ENCODE peak calls at places on chromosome 21, in eight cellular contexts. D, Z, P, C, L, G, E and I are unnamed samples.

GRCh38 chr21:46091631-46092025 is 6.3 kb upstream of the COL6A2 start:
- DNase-seq in P (no peak), D (no peak), Z (peak; percentile 74), G (no peak), C (no peak), E (no peak), L (no peak), I (no peak)

GRCh38 chr21:46065993-46066842 is 31.7 kb upstream of the COL6A2 start:
- DNase-seq in E (no peak), C (no peak), P (no peak), L (no peak), G (no peak), Z (peak; percentile 31), D (no peak), I (no peak)

GRCh38 chr21:14736162-14736561 is 190.0 kb upstream of the SAMSN1 start:
- DNase-seq in E (no peak), G (no peak), D (no peak), Z (no peak), C (no peak), L (no peak), P (no peak), I (no peak)

GRCh38 chr21:45822002-45822397 is 159.6 kb upstream of the COL6A1 start:
- DNase-seq in L (no peak), Z (no peak), C (no peak), G (no peak), E (no peak), D (no peak), P (no peak), I (no peak)

GRCh38 chr21:24420694-24421093 is 1186.6 kb downstream of the MRPL39 start:
- DNase-seq in C (no peak), P (no peak), Z (no peak), G (no peak), D (no peak), L (no peak), E (no peak), I (no peak)

GRCh38 chr21:42560517-42561179 is 47.0 kb downstream of the SLC37A1 start:
- DNase-seq in C (no peak), E (no peak), G (no peak), Z (no peak), L (no peak), P (no peak), D (no peak), I (no peak)

GRCh38 chr21:16588433-16588860 is 858.7 kb downstream of the USP25 start:
- DNase-seq in C (peak; percentile 56), Z (peak; percentile 84), L (peak; percentile 45), E (peak; percentile 31), G (no peak), P (peak; percentile 58), D (peak; percentile 71), I (peak; percentile 57)

GRCh38 chr21:15134711-15135110 is 69.9 kb upstream of the NRIP1 start:
- DNase-seq in E (peak; percentile 33), L (no peak), D (no peak), Z (no peak), G (no peak), C (no peak), P (no peak), I (no peak)

GRCh38 chr21:31418355-31419001 is 74.4 kb upstream of the TIAM1 start:
- DNase-seq in G (no peak), C (no peak), E (no peak), P (no peak), L (no peak), D (no peak), Z (no peak), I (no peak)

GRCh38 chr21:21664871-21665270 is 666.7 kb downstream of the NCAM2 start:
- DNase-seq in Z (peak; percentile 59), D (no peak), L (no peak), C (no peak), P (no peak), E (no peak), G (no peak), I (no peak)

GRCh38 chr21:46253610-46254124 is 25.1 kb upstream of the LSS start:
- DNase-seq in G (no peak), L (no peak), Z (peak; percentile 24), C (no peak), P (no peak), E (no peak), D (no peak), I (no peak)

GRCh38 chr21:45629046-45629981 is 14.2 kb upstream of the PCBP3 start:
- DNase-seq in P (no peak), L (no peak), Z (no peak), D (no peak), C (no peak), E (no peak), G (no peak), I (no peak)

GRCh38 chr21:15094706-15095105 is 29.9 kb upstream of the NRIP1 start:
- DNase-seq in Z (no peak), L (no peak), C (no peak), D (no peak), P (no peak), E (no peak), G (no peak), I (no peak)

GRCh38 chr21:46555225-46555617 is 49.7 kb downstream of the S100B start:
- DNase-seq in E (peak; percentile 13), C (no peak), L (no peak), Z (no peak), G (no peak), P (no peak), D (no peak), I (no peak)

GRCh38 chr21:37751268-37751975 is 164.8 kb downstream of the KCNJ6 start:
- DNase-seq in L (no peak), D (no peak), P (no peak), E (no peak), Z (peak; percentile 33), C (no peak), G (no peak), I (no peak)

GRCh38 chr21:45111703-45112102 is 37.3 kb downstream of the ADARB1 start:
- DNase-seq in C (no peak), L (no peak), Z (no peak), P (no peak), D (no peak), G (no peak), E (no peak), I (no peak)

GRCh38 chr21:46063227-46063626 is 34.7 kb upstream of the COL6A2 start:
- DNase-seq in D (peak; percentile 23), L (no peak), Z (no peak), G (no peak), P (no peak), E (no peak), C (no peak), I (no peak)

GRCh38 chr21:17727361-17727760 is 91.8 kb downstream of the C21orf91 start:
- DNase-seq in L (no peak), C (no peak), D (no peak), G (no peak), Z (no peak), P (no peak), E (no peak), I (no peak)

GRCh38 chr21:16279658-16280581 is 550.1 kb downstream of the USP25 start:
- DNase-seq in Z (peak; percentile 10), L (no peak), C (no peak), D (peak; percentile 25), P (peak; percentile 18), E (no peak), G (no peak), I (no peak)

DNA sequence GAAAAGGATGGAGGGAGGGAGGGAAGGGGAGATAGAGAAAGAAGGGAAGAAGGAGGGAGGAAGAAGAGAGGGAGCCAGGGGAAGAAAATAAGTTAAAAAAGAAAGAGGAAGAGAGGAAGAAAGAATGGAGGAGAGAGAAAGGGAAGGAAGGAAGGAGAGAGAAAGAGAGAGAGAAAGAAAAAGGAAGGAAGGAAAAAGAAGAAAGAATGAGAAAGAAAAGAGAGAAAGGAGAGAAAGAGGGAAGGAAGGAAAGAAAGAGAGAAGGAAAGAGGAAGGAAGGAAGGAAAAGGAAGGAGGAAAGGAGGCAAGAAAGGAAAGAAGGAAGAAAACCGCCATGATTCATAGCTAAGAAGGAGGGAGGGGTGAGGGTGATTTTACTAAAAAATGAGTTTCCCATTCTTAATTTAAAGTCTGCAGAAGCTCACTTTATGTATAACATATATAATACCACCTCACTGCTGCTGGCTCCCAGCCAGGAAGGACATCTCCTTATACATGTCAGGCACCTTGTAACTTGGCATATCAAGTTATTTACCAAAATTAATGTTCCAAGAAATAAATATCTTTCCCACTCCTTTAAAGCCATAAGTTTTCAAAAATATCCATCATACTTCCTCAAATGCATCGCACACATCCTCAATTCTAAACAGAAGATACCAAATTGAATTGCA is 46.0 kb upstream of the OLIG2 start:
- DNase-seq in E (no peak), P (no peak), L (no peak), C (no peak), G (no peak), D (no peak), Z (no peak), I (no peak)
- TF ChIP-seq POLR2A in E (no peak), P (no peak), L (no peak), C (no peak), G (no peak), D (no peak), Z (no peak), I (no peak)

GRCh38 chr21:39183272-39184049 is at the start of gene PSMG1:
- DNase-seq in C (peak; percentile 91), P (peak; percentile 98), L (peak; percentile 94), E (peak; percentile 97), D (peak; percentile 93), Z (peak; percentile 90), G (peak; percentile 65), I (peak; percentile 85)
- TF ChIP-seq POLR2A in C (peak; percentile 76), P (peak; percentile 88), L (peak; percentile 72), E (no peak), D (peak; percentile 93), Z (peak; percentile 90), G (peak; percentile 82), I (peak; percentile 99)

DNA sequence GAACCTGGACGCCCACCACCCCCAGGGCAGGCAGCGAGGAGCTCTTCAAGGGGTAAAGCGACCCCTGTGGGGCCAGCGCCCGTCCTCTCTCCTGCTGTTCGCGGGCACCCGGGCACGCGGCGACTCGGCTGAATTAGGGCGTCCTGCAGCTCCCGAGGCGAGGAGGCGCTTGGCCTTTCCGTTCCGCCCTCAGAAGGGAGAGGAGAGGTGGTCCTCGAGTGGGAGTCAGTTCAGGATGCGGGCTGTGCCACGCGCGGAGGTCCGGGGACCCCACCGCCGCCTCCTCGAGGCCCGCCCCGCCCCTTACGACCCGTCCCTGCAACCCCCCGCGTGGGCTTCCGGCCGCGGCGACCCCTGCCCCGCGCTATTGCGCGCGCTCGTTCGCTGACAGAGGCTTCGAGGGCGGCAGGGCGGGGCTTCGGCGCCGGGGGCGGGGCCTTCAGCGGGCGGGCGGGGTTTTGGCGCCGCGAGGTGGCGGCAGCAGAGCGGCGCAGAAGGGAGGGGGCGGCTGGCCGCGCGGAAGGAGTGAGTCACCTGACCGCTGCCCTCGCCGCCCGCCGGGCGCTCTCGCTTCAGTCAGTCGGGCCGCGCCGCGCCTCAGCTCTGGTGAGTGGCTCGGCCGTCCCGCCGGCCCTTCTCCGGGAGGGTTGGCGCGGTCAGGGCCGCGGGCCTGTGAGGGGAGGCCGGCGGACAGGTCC is at the start of gene BACH1:
- DNase-seq in E (peak; percentile 92), D (peak; percentile 76), L (peak; percentile 91), G (peak; percentile 78), Z (peak; percentile 91), P (peak; percentile 95), C (peak; percentile 81), I (peak; percentile 91)
- TF ChIP-seq POLR2A in E (no peak), D (peak; percentile 55), L (peak; percentile 91), G (peak; percentile 92), Z (peak; percentile 97), P (peak; percentile 95), C (peak; percentile 91), I (peak; percentile 96)

DNA sequence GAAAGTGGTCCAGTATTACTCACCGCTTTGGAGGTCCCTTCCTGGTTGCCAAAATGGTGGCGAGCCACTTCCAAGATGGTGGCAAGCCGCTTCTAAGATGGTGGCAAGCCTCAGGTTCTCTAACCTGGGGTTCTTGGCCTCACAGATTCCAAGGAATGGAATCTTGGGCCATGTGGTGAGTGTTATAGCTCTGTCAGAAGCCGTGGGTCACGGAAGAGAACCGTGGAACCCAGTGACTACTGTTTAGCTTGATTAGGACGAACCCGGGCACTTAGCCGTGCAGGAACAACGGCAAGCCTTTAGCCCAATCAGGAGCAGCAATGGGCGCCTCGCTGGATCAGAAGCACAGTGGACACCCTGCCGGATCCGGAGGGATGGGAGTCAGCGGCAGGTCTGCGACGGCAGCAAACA is 356.2 kb upstream of the TMPRSS15 start:
- DNase-seq in E (no peak), P (no peak), G (no peak), D (peak; percentile 5), Z (no peak), L (no peak), C (no peak), I (no peak)
- TF ChIP-seq POLR2A in E (no peak), P (no peak), G (no peak), D (no peak), Z (no peak), L (no peak), C (no peak), I (peak; percentile 7)